ENCODE peak calls at places on chromosomes 4 and X, in seven cellular contexts. E is choroid plexus epithelial cell, D is SK-N-SH, I is dorsolateral prefrontal cortex, Q is lower leg skin, O is tibial artery, P is LNCaP clone FGC. A is an unnamed sample.

GRCh38 chrX:19563746-19564145 is 48.4 kb upstream of the MAP3K15 start:
- DNase-seq in P (no peak), Q (no peak), I (no peak), E (no peak), D (no peak), O (no peak), A (no peak)

GRCh38 chrX:71809886-71810285 is 46.7 kb downstream of the CXorf49B start:
- DNase-seq in I (no peak), O (no peak), Q (no peak), D (no peak), E (no peak), P (no peak), A (no peak)

GRCh38 chr4:148238797-148239196 is 203.4 kb downstream of the NR3C2 start:
- DNase-seq in P (no peak), O (no peak), Q (no peak), I (no peak), D (no peak), E (no peak), A (no peak)

GRCh38 chrX:55161581-55161980 is 58.6 kb upstream of the PAGE5 start:
- DNase-seq in P (no peak), E (no peak), Q (no peak), D (no peak), O (no peak), I (no peak), A (no peak)

GRCh38 chr4:150547154-150547838 is 34.7 kb upstream of the MAB21L2 start:
- DNase-seq in P (no peak), E (no peak), Q (no peak), I (no peak), O (no peak), D (no peak), A (no peak)

GRCh38 chr4:147409350-147409749 is 71.5 kb upstream of the EDNRA start:
- DNase-seq in E (peak), I (no peak), Q (no peak), D (no peak), O (no peak), P (no peak), A (no peak)

GRCh38 chr4:151475338-151475737 is 66.4 kb downstream of the FHIP1A start:
- DNase-seq in Q (peak), D (no peak), O (no peak), I (no peak), E (no peak), P (no peak), A (no peak)

GRCh38 chrX:104522386-104522785 is 43.6 kb upstream of the IL1RAPL2 start:
- DNase-seq in P (no peak), D (no peak), Q (no peak), I (no peak), E (no peak), O (no peak), A (no peak)

GRCh38 chrX:103628386-103629290 is at the start of gene TCEAL1:
- DNase-seq in O (peak), Q (peak), I (peak), E (peak), P (no peak), D (peak), A (peak)

GRCh38 chr4:38146383-38146782 is 186.2 kb downstream of the PTTG2 start:
- DNase-seq in E (no peak), P (no peak), D (no peak), O (no peak), I (no peak), Q (no peak), A (no peak)

GRCh38 chr4:78437608-78438088 is 113.9 kb upstream of the ANXA3 start:
- DNase-seq in E (no peak), I (no peak), P (no peak), O (no peak), Q (no peak), D (no peak), A (no peak)

GRCh38 chr4:125789018-125789417 is 474.3 kb downstream of the FAT4 start:
- DNase-seq in E (peak), D (no peak), Q (no peak), I (no peak), P (no peak), O (no peak), A (no peak)

GRCh38 chr4:166092797-166093196 is 219.8 kb downstream of the TLL1 start:
- DNase-seq in P (no peak), Q (no peak), D (no peak), E (no peak), I (no peak), O (no peak), A (no peak)

GRCh38 chr4:2867758-2868491 is 24.3 kb downstream of the ADD1 start:
- DNase-seq in I (no peak), P (no peak), O (peak), E (peak), Q (no peak), D (peak), A (peak)

GRCh38 chr4:128158894-128159293 is 97.8 kb downstream of the LARP1B start:
- DNase-seq in E (no peak), I (no peak), O (no peak), Q (no peak), D (no peak), P (no peak), A (no peak)

GRCh38 chr4:58776627-58777026 is 1666.4 kb upstream of the IGFBP7 start:
- DNase-seq in P (no peak), D (no peak), O (no peak), I (no peak), Q (no peak), E (peak), A (no peak)

GRCh38 chr4:158282252-158282651 is 72.0 kb downstream of the TMEM144 start:
- DNase-seq in P (no peak), D (no peak), I (no peak), Q (no peak), E (peak), O (no peak), A (no peak)

GRCh38 chrX:48531359-48531954 is 8.1 kb upstream of the TBC1D25 start:
- DNase-seq in P (no peak), D (no peak), I (no peak), Q (no peak), O (no peak), E (peak), A (no peak)

GRCh38 chr4:177214935-177215334 is 94.7 kb upstream of the NEIL3 start:
- DNase-seq in Q (no peak), D (no peak), I (no peak), E (no peak), P (no peak), O (no peak), A (no peak)

GRCh38 chrX:48590203-48591103 is 6.8 kb upstream of the WDR13 start:
- DNase-seq in P (no peak), Q (no peak), I (no peak), O (no peak), D (no peak), E (peak), A (no peak)

GRCh38 chrX:66919280-66919832 is 280.5 kb upstream of the EDA2R start:
- DNase-seq in O (no peak), P (peak), E (no peak), D (no peak), I (no peak), Q (no peak), A (no peak)

GRCh38 chr4:139164731-139165130 is 12.3 kb downstream of the ELF2 start:
- DNase-seq in O (no peak), D (no peak), E (no peak), P (no peak), I (no peak), Q (no peak), A (no peak)

GRCh38 chr4:185346975-185347601 is 48.6 kb downstream of the LRP2BP start:
- DNase-seq in E (peak), D (no peak), I (no peak), O (no peak), Q (no peak), P (no peak), A (no peak)

GRCh38 chrX:15299945-15300851 is 15.2 kb downstream of the ASB11 start:
- DNase-seq in D (peak), P (no peak), O (no peak), E (peak), Q (no peak), I (no peak), A (no peak)

GRCh38 chrX:12779534-12779933 is 11.7 kb upstream of the PRPS2 start:
- DNase-seq in P (no peak), E (no peak), I (no peak), D (no peak), O (no peak), Q (no peak), A (no peak)

GRCh38 chrX:12777670-12778069 is 13.5 kb upstream of the PRPS2 start:
- DNase-seq in Q (no peak), D (no peak), O (no peak), I (no peak), E (no peak), P (no peak), A (no peak)
- TF ChIP-seq CTCF in Q (no peak), D (no peak), O (no peak), I (no peak), E (no peak), P (no peak), A (no peak)

GRCh38 chrX:152638443-152638904 is 779 bp downstream of the GABRQ start:
- DNase-seq in P (no peak), D (no peak), E (no peak), I (no peak), O (no peak), Q (no peak), A (no peak)
- H3K4me3 ChIP-seq in P (no peak), D (no peak), E (no peak), I (peak), O (no peak), Q (no peak), A (peak)

GRCh38 chr4:85784947-85785346 is 310.0 kb downstream of the ARHGAP24 start:
- DNase-seq in D (no peak), O (no peak), P (no peak), E (no peak), I (no peak), Q (no peak), A (no peak)

GRCh38 chr4:85790582-85790981 is 315.6 kb downstream of the ARHGAP24 start:
- DNase-seq in Q (no peak), O (no peak), E (no peak), P (no peak), D (no peak), I (no peak), A (no peak)

GRCh38 chr4:85784348-85784747 is 309.4 kb downstream of the ARHGAP24 start:
- DNase-seq in D (no peak), P (no peak), O (no peak), Q (no peak), I (no peak), E (no peak), A (no peak)

GRCh38 chr4:85783900-85784299 is 308.9 kb downstream of the ARHGAP24 start:
- DNase-seq in I (no peak), D (no peak), E (no peak), Q (no peak), O (no peak), P (no peak), A (no peak)

DNA sequence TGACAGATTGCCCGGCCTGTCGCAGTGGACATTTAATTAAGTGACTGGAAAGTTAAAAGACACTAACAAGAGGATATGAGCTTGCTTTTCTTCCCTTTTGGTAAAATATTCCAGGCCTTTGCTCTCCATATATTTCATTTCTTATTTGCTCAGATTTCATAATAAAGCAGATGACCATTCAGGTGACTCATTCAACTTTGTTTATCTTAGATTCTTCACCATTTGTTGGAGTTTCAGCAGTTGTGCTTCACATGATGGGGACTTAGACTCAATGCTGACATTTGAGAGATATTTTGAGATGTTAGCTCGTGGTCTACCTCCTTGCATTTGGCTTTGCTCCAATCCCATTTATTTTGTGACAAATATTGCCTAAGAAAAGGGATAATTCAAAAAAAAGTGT is 312.2 kb downstream of the ARHGAP24 start:
- DNase-seq in E (peak), Q (no peak), O (no peak), D (no peak), I (no peak), P (no peak), A (no peak)
- TF ChIP-seq CTCF in E (no peak), Q (no peak), O (no peak), D (no peak), I (no peak), P (no peak), A (no peak)

DNA sequence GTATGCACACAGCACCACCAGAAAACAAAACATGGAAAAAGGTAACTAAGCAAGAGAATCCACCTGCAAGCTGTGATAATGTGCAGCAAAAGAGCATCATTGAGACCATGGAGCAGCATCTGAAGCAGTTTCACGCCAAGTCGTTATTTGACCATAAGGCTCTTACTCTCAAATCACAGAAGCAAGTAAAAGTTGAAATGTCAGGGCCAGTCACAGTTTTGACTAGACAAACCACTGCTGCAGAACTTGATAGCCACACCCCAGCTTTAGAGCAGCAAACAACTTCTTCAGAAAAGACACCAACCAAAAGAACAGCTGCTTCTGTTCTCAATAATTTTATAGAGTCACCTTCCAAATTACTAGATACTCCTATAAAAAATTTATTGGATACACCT is 90.2 kb downstream of the TET2 start:
- DNase-seq in E (no peak), Q (no peak), I (no peak), D (no peak), O (no peak), P (peak), A (no peak)
- H3K4me3 ChIP-seq in E (no peak), Q (no peak), I (no peak), D (no peak), O (no peak), P (no peak), A (no peak)

GRCh38 chr4:82559735-82560120 is 2.1 kb downstream of the TMEM150C start:
- DNase-seq in D (no peak), Q (no peak), E (no peak), P (no peak), O (no peak), I (no peak), A (no peak)

GRCh38 chr4:82567444-82567843 is 5.7 kb upstream of the TMEM150C start:
- DNase-seq in O (no peak), Q (no peak), P (no peak), I (no peak), E (no peak), D (no peak), A (no peak)

GRCh38 chr4:82560853-82561744 is 689 bp downstream of the TMEM150C start:
- DNase-seq in O (no peak), P (no peak), D (no peak), Q (no peak), I (no peak), E (no peak), A (peak)

GRCh38 chr4:82562553-82562854 is 716 bp upstream of the TMEM150C start:
- DNase-seq in P (no peak), O (no peak), Q (no peak), D (no peak), E (no peak), I (no peak), A (no peak)

GRCh38 chr4:82561745-82562552 is at the start of gene TMEM150C:
- DNase-seq in Q (no peak), E (peak), P (no peak), I (no peak), O (no peak), D (peak), A (peak)
- TF ChIP-seq CTCF in Q (no peak), E (no peak), P (no peak), I (peak), O (no peak), D (peak), A (peak)

A was measured in WERI-Rb-1.